ENCODE peak calls at places on chromosome 14, in seven cellular contexts. D is mesenchymal stem cell, X is trophoblast cell, P is H9, Z is H1, H is IMR-90, N is mesendoderm. B is an unnamed sample.

GRCh38 chr14:101628975-101629374 is 67.7 kb downstream of the DIO3 start:
- DNase-seq in X (no peak), P (no peak), H (no peak), D (no peak), N (no peak), Z (no peak), B (no peak)

GRCh38 chr14:94101748-94102147 is 8.8 kb upstream of the IFI27 start:
- DNase-seq in Z (no peak), N (no peak), H (no peak), D (no peak), P (no peak), X (no peak), B (no peak)

GRCh38 chr14:72649603-72650227 is 244.2 kb downstream of the DPF3 start:
- DNase-seq in Z (no peak), D (no peak), X (no peak), N (no peak), H (no peak), P (no peak), B (no peak)

GRCh38 chr14:63993992-63994391 is 141.2 kb downstream of the SYNE2 start:
- DNase-seq in Z (no peak), X (no peak), H (no peak), P (no peak), N (no peak), D (no peak), B (no peak)

GRCh38 chr14:23182372-23183014 is 967 bp downstream of the SLC7A8 start:
- DNase-seq in D (no peak), P (peak), N (peak), Z (peak), H (no peak), X (peak), B (no peak)

GRCh38 chr14:23640524-23641141 is 4.5 kb downstream of the DHRS2 start:
- DNase-seq in P (peak), H (peak), Z (no peak), X (no peak), D (no peak), N (peak), B (no peak)

GRCh38 chr14:71586131-71586893 is 345.9 kb upstream of the RGS6 start:
- DNase-seq in D (peak), X (peak), N (peak), P (no peak), Z (no peak), H (peak), B (peak)

GRCh38 chr14:55454264-55455151 is 14.1 kb upstream of the TBPL2 start:
- DNase-seq in Z (no peak), X (peak), N (peak), H (peak), D (peak), P (no peak), B (no peak)

GRCh38 chr14:69818760-69819191 is 21.7 kb upstream of the SLC10A1 start:
- DNase-seq in N (peak), H (peak), P (peak), X (peak), D (peak), Z (peak), B (peak)

GRCh38 chr14:56554301-56554700 is 25.3 kb upstream of the TMEM260 start:
- DNase-seq in N (no peak), H (no peak), X (no peak), Z (no peak), D (no peak), P (no peak), B (no peak)
- H3K23ac ChIP-seq in N (no peak), H (no peak), X (no peak), Z (no peak), D (no peak), P (no peak), B (no peak)

GRCh38 chr14:103142031-103142430 is 18.8 kb downstream of the TNFAIP2 start:
- DNase-seq in X (peak), P (no peak), H (no peak), D (no peak), N (no peak), Z (no peak), B (no peak)
- H3K23ac ChIP-seq in X (no peak), P (no peak), H (no peak), D (no peak), N (no peak), Z (no peak), B (no peak)

GRCh38 chr14:77657244-77657643 is 40.8 kb upstream of the SPTLC2 start:
- DNase-seq in H (no peak), X (no peak), Z (no peak), P (no peak), N (no peak), D (no peak), B (no peak)
- H3K23ac ChIP-seq in H (no peak), X (no peak), Z (no peak), P (no peak), N (no peak), D (no peak), B (no peak)

GRCh38 chr14:38884109-38884508 is 218.9 kb downstream of the SEC23A start:
- DNase-seq in X (no peak), Z (no peak), P (no peak), N (no peak), H (no peak), D (no peak), B (no peak)
- H3K23ac ChIP-seq in X (no peak), Z (no peak), P (no peak), N (no peak), H (no peak), D (no peak), B (no peak)

GRCh38 chr14:35444104-35444503 is 39.6 kb upstream of the NFKBIA start:
- DNase-seq in D (no peak), P (no peak), H (no peak), Z (no peak), X (no peak), N (no peak), B (no peak)
- H3K23ac ChIP-seq in D (no peak), P (no peak), H (no peak), Z (no peak), X (no peak), N (no peak), B (no peak)